ENCODE peak calls at places on chromosomes 4 and X, in seven cellular contexts. I, G, S, X, Q, N and E are unnamed samples.

GRCh38 chr4:9969526-9970398 is 51.5 kb downstream of the SLC2A9 start:
- DNase-seq in I (no peak), Q (no peak), S (no peak), X (no peak), N (no peak), G (no peak), E (no peak)

GRCh38 chr4:150862829-150863228 is 152.3 kb downstream of the LRBA start:
- DNase-seq in I (no peak), N (no peak), G (no peak), X (no peak), Q (no peak), S (no peak), E (no peak)

GRCh38 chr4:21470531-21470930 is 478.0 kb downstream of the KCNIP4 start:
- DNase-seq in G (peak), I (no peak), Q (no peak), N (no peak), S (peak), X (no peak), E (no peak)

GRCh38 chr4:95050980-95051688 is 293.4 kb downstream of the BMPR1B start:
- DNase-seq in X (no peak), I (no peak), Q (no peak), S (no peak), N (no peak), G (no peak), E (no peak)

GRCh38 chr4:147325566-147325965 is 155.3 kb upstream of the EDNRA start:
- DNase-seq in G (no peak), X (no peak), I (no peak), S (peak), N (no peak), Q (no peak), E (no peak)

GRCh38 chr4:2487632-2488031 is 18.7 kb downstream of the RNF4 start:
- DNase-seq in Q (no peak), X (no peak), N (no peak), S (no peak), I (no peak), G (no peak), E (no peak)

GRCh38 chr4:5051692-5052423 is 578 bp downstream of the STK32B start:
- DNase-seq in G (peak), I (no peak), X (no peak), S (no peak), Q (no peak), N (no peak), E (no peak)

GRCh38 chrX:39559229-39559628 is 538.5 kb downstream of the BCOR start:
- DNase-seq in X (no peak), G (no peak), I (no peak), N (no peak), Q (no peak), S (no peak), E (no peak)

GRCh38 chr4:80268081-80268823 is 1.8 kb downstream of the FGF5 start:
- DNase-seq in N (no peak), X (no peak), Q (no peak), S (peak), G (no peak), I (no peak), E (peak)

GRCh38 chrX:138745215-138745614 is 33.7 kb upstream of the FGF13 start:
- DNase-seq in I (no peak), N (no peak), Q (no peak), G (no peak), X (peak), S (peak), E (no peak)

GRCh38 chr4:24067367-24067766 is 177.5 kb upstream of the PPARGC1A start:
- DNase-seq in I (no peak), G (no peak), Q (no peak), N (no peak), S (no peak), X (no peak), E (peak)

GRCh38 chrX:100494570-100494969 is 84.5 kb upstream of the PCDH19 start:
- DNase-seq in Q (no peak), X (peak), I (no peak), N (no peak), S (no peak), G (no peak), E (no peak)

GRCh38 chr4:182531555-182532162 is 288.5 kb downstream of the TENM3 start:
- DNase-seq in X (no peak), I (no peak), S (peak), Q (no peak), N (no peak), G (no peak), E (no peak)

GRCh38 chr4:91330555-91331137 is 973.1 kb upstream of the GRID2 start:
- DNase-seq in X (no peak), S (no peak), N (no peak), I (no peak), G (no peak), Q (no peak), E (no peak)

GRCh38 chr4:169351860-169352259 is 81.1 kb upstream of the SH3RF1 start:
- DNase-seq in X (peak), G (no peak), I (peak), Q (no peak), N (no peak), S (peak), E (no peak)